ENCODE peak calls at places on chromosome X, in six cellular contexts. I is CD8-positive, alpha-beta T cell; V is ELF-1; G is AG10803; X is HCT116; S is SJSA1. Z is an unnamed sample.

GRCh38 chrX:64196606-64197005 is 8.9 kb downstream of the AMER1 start:
- DNase-seq in S (no peak), I (no peak), X (no peak), V (no peak), G (no peak), Z (no peak)

GRCh38 chrX:155023907-155024833 is 1.6 kb upstream of the F8 start:
- DNase-seq in G (no peak), I (no peak), V (no peak), S (no peak), X (no peak), Z (no peak)

GRCh38 chrX:41481264-41482109 is 34.3 kb downstream of the NYX start:
- DNase-seq in X (peak), I (no peak), S (peak), G (peak), V (peak), Z (peak)

GRCh38 chrX:6500717-6501116 is 34.2 kb downstream of the VCX3A start:
- DNase-seq in S (no peak), X (no peak), I (no peak), V (no peak), G (no peak), Z (no peak)

GRCh38 chrX:67004451-67004850 is 365.6 kb upstream of the EDA2R start:
- DNase-seq in X (no peak), G (no peak), I (no peak), V (no peak), S (no peak), Z (peak)

GRCh38 chrX:120727911-120728310 is 98.1 kb upstream of the C1GALT1C1 start:
- DNase-seq in S (no peak), I (no peak), V (no peak), X (no peak), G (peak), Z (no peak)

GRCh38 chrX:150504399-150505186 is 63.8 kb upstream of the MTM1 start:
- DNase-seq in G (peak), X (no peak), V (peak), I (no peak), S (no peak), Z (no peak)

GRCh38 chrX:105219454-105220401 is 766 bp downstream of the TEX13A start:
- DNase-seq in X (no peak), I (no peak), G (no peak), V (no peak), S (no peak), Z (no peak)

GRCh38 chrX:110168585-110168984 is 149.3 kb downstream of the AMMECR1 start:
- DNase-seq in V (no peak), I (no peak), S (no peak), X (no peak), G (peak), Z (no peak)

GRCh38 chrX:136147320-136147901 is at the start of gene FHL1:
- DNase-seq in X (no peak), V (no peak), I (no peak), G (no peak), S (peak), Z (peak)

GRCh38 chrX:153406903-153407302 is 4.4 kb upstream of the ZFP92 start:
- DNase-seq in I (no peak), V (no peak), X (no peak), G (no peak), S (no peak), Z (no peak)

GRCh38 chrX:129984196-129984962 is 1.9 kb downstream of the BCORL1 start:
- DNase-seq in V (peak), I (no peak), G (peak), S (no peak), X (no peak), Z (no peak)

GRCh38 chrX:10103023-10103422 is 53.8 kb upstream of the CLCN4 start:
- DNase-seq in G (peak), V (peak), X (no peak), I (no peak), S (no peak), Z (no peak)

GRCh38 chrX:94178145-94178790 is 504.3 kb downstream of the FAM133A start:
- DNase-seq in X (no peak), V (no peak), S (no peak), I (no peak), G (no peak), Z (no peak)

GRCh38 chrX:150898343-150899190 is at the start of gene CD99L2:
- DNase-seq in I (peak), G (peak), V (peak), X (peak), S (peak), Z (peak)

GRCh38 chrX:14356401-14356800 is 172.9 kb upstream of the GLRA2 start:
- DNase-seq in V (no peak), G (peak), I (no peak), S (no peak), X (no peak), Z (no peak)

GRCh38 chrX:16712116-16712824 is at the start of gene CTPS2:
- DNase-seq in S (peak), I (no peak), X (no peak), V (peak), G (peak), Z (peak)

GRCh38 chrX:15321447-15321846 is 6.0 kb upstream of the ASB11 start:
- DNase-seq in X (no peak), V (no peak), G (no peak), I (no peak), S (no peak), Z (no peak)

GRCh38 chrX:111467896-111468295 is 43.5 kb upstream of the SERTM2 start:
- DNase-seq in X (no peak), I (no peak), S (no peak), G (no peak), V (no peak), Z (no peak)

GRCh38 chrX:87110142-87110541 is 407.5 kb upstream of the KLHL4 start:
- DNase-seq in I (no peak), X (no peak), G (no peak), V (no peak), S (no peak), Z (no peak)

GRCh38 chrX:7088968-7089615 is 58.4 kb upstream of the STS start:
- DNase-seq in V (peak), G (no peak), S (no peak), X (no peak), I (no peak), Z (peak)

GRCh38 chrX:48761674-48762471 is at the start of gene GLOD5:
- DNase-seq in S (no peak), G (peak), V (peak), X (peak), I (no peak), Z (peak)

GRCh38 chrX:134836497-134836968 is 154.3 kb upstream of the SMIM10 start:
- DNase-seq in V (no peak), S (no peak), G (peak), I (no peak), X (peak), Z (no peak)

GRCh38 chrX:101657495-101657894 is 2.2 kb downstream of the ARMCX2 start:
- DNase-seq in I (no peak), G (no peak), X (no peak), S (no peak), V (peak), Z (no peak)

GRCh38 chrX:46561931-46562721 is 11.4 kb upstream of the CHST7 start:
- DNase-seq in V (no peak), S (no peak), X (no peak), I (no peak), G (no peak), Z (no peak)

GRCh38 chrX:82676386-82676785 is 831.7 kb upstream of the POU3F4 start:
- DNase-seq in G (no peak), I (no peak), S (no peak), X (peak), V (no peak), Z (no peak)

GRCh38 chrX:21799767-21800166 is 39.6 kb upstream of the MBTPS2 start:
- DNase-seq in V (no peak), G (no peak), S (no peak), X (no peak), I (no peak), Z (no peak)

GRCh38 chrX:2488621-2489285 is 12.0 kb downstream of the DHRSX start:
- DNase-seq in V (no peak), I (no peak), X (no peak), G (no peak), S (no peak), Z (no peak)

GRCh38 chrX:51144828-51145442 is 187.7 kb upstream of the NUDT10 start:
- DNase-seq in V (peak), G (peak), I (no peak), S (no peak), X (no peak), Z (peak)

GRCh38 chrX:19028560-19028959 is 44.6 kb upstream of the PHKA2 start:
- DNase-seq in S (no peak), X (no peak), I (no peak), V (no peak), G (no peak), Z (no peak)

GRCh38 chrX:12013220-12013619 is 125.1 kb upstream of the FRMPD4 start:
- DNase-seq in V (peak), I (no peak), X (no peak), G (peak), S (peak), Z (no peak)

GRCh38 chrX:68983004-68983857 is 154.4 kb downstream of the EFNB1 start:
- DNase-seq in I (no peak), S (no peak), X (no peak), G (no peak), V (no peak), Z (no peak)

GRCh38 chrX:71282514-71283408 is 674 bp upstream of the NONO start:
- DNase-seq in V (no peak), S (peak), I (peak), X (peak), G (no peak), Z (peak)

GRCh38 chrX:1202251-1202650 is 10.2 kb downstream of the CRLF2 start:
- DNase-seq in X (no peak), V (no peak), G (no peak), I (no peak), S (peak), Z (no peak)

GRCh38 chrX:49760288-49760885 is 64.6 kb upstream of the PAGE1 start:
- DNase-seq in I (no peak), V (no peak), G (no peak), S (no peak), X (no peak), Z (no peak)

GRCh38 chrX:151825927-151826471 is 86.7 kb upstream of the MAGEA4 start:
- DNase-seq in S (no peak), V (no peak), G (peak), X (no peak), I (no peak), Z (peak)

GRCh38 chrX:29090811-29091210 is 503.6 kb downstream of the IL1RAPL1 start:
- DNase-seq in G (peak), V (no peak), X (no peak), S (no peak), I (no peak), Z (peak)

GRCh38 chrX:47649781-47650163 is 591 bp downstream of the ELK1 start:
- DNase-seq in I (no peak), X (no peak), G (no peak), S (no peak), V (no peak), Z (no peak)

GRCh38 chrX:5397409-5397808 is 831.3 kb downstream of the NLGN4X start:
- DNase-seq in S (no peak), X (no peak), G (no peak), I (no peak), V (peak), Z (peak)

GRCh38 chrX:44431206-44431605 is 87.7 kb upstream of the EFHC2 start:
- DNase-seq in V (no peak), S (no peak), X (peak), G (peak), I (no peak), Z (no peak)